ENCODE peak calls at places on chromosomes 2 and 18, in four cellular contexts. S is GM12878, H is MM.1S, C is neural progenitor cell. I is an unnamed sample. For H3K9me3, the result is how much of the 10 kb centered on the place peaks cover.

GRCh38 chr2:47076586-47077441 is 78.3 kb downstream of the STPG4 start:
- DNase-seq in S (no peak), H (no peak), C (no peak), I (no peak)

GRCh38 chr2:7377861-7378569 is 460.8 kb downstream of the RNF144A start:
- DNase-seq in S (no peak), H (no peak), C (peak), I (peak)

GRCh38 chr2:218033590-218034496 is 31.0 kb upstream of the TNS1 start:
- DNase-seq in S (no peak), H (no peak), C (peak), I (no peak)

GRCh38 chr2:70706026-70706795 is 61.8 kb downstream of the ADD2 start:
- DNase-seq in S (no peak), H (no peak), C (no peak), I (peak)

GRCh38 chr2:208369091-208369490 is 37.5 kb upstream of the PTH2R start:
- DNase-seq in S (no peak), H (no peak), C (no peak), I (no peak)

GRCh38 chr2:166388488-166389070 is 12.8 kb upstream of the SCN9A start:
- DNase-seq in S (no peak), H (no peak), C (no peak), I (no peak)

GRCh38 chr2:233441161-233442027 is 87.1 kb downstream of the DGKD start:
- DNase-seq in S (no peak), H (no peak), C (no peak), I (no peak)

GRCh38 chr2:37441055-37441454 is 96.6 kb downstream of the QPCT start:
- DNase-seq in S (no peak), H (no peak), C (no peak), I (no peak)

GRCh38 chr2:22897428-22897827 is 487.6 kb upstream of the KLHL29 start:
- DNase-seq in S (no peak), H (no peak), C (no peak), I (no peak)

GRCh38 chr2:45963816-45964215 is 312.3 kb downstream of the PRKCE start:
- DNase-seq in S (no peak), H (no peak), C (no peak), I (no peak)

GRCh38 chr18:31203086-31203793 is 40.6 kb upstream of the DSC1 start:
- DNase-seq in S (no peak), H (no peak), C (no peak), I (no peak)

GRCh38 chr18:63317556-63317946 is 2.0 kb downstream of the BCL2 start:
- DNase-seq in S (no peak), H (peak), C (no peak), I (no peak)

GRCh38 chr2:231464576-231465540 is 574 bp upstream of the NCL start:
- DNase-seq in S (no peak), H (peak), C (peak), I (peak)

GRCh38 chr18:48694295-48694694 is 155.5 kb downstream of the CTIF start:
- DNase-seq in S (no peak), H (no peak), C (no peak), I (no peak)

GRCh38 chr2:228841877-228842276 is 429.2 kb downstream of the PID1 start:
- DNase-seq in S (no peak), H (no peak), C (no peak), I (no peak)

GRCh38 chr18:6161549-6161948 is 253.2 kb downstream of the L3MBTL4 start:
- DNase-seq in S (no peak), H (no peak), C (no peak), I (no peak)

GRCh38 chr2:23131066-23131575 is 253.9 kb upstream of the KLHL29 start:
- DNase-seq in S (no peak), H (no peak), C (peak), I (peak)

DNA sequence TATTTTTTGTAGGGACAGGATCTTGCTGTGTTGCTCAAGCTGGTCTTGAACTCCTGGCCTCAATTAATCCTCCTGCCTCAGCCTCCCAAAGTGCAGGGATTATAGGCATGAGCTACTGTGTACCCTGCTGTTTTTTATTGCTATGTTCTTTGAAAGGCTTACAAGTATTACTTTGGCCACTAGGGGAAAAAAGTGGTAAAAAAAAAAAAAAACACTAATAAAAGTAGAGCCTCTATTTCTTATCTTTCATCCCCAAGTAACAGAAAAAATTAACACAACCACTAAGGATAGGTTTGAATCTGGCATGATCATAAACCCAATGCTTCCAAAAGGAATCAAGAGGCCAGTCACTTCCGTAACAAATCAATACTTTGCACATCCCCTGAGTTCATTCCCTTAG is 11.6 kb downstream of the NOL10 start:
- DNase-seq in S (no peak), H (no peak), C (no peak), I (no peak)
- TF ChIP-seq CTCF in S (no peak), H (peak), C (peak), I (no peak)

GRCh38 chr2:10476723-10477442 is 28.8 kb upstream of the ODC1 start:
- DNase-seq in S (no peak), H (no peak), C (no peak), I (no peak)
- H3K27ac ChIP-seq in S (no peak), H (no peak), C (no peak), I (no peak)

DNA sequence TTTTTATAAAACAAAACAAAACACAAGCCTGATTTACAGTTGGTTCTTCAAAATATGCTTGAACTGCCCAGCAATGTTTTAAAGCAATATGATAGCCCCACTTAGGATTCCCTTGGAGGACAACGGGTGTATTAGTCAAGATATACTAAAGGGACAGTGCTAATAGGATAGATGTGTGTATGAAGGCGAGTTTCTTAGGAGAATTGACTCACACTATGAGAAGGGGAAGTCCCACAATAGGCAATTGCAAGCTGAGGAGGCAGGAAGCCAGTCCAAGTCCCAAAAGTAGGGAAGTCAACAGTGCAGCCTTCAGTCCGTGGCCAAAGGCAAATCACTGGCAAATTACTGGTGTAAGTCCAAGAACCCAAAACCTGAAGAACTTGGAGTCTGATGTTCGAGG is 167.9 kb downstream of the CBLN2 start:
- DNase-seq in S (no peak), H (no peak), C (no peak), I (no peak)
- H3K9me3 ChIP-seq in S (under half), H (under half), C (under half), I (under half)

DNA sequence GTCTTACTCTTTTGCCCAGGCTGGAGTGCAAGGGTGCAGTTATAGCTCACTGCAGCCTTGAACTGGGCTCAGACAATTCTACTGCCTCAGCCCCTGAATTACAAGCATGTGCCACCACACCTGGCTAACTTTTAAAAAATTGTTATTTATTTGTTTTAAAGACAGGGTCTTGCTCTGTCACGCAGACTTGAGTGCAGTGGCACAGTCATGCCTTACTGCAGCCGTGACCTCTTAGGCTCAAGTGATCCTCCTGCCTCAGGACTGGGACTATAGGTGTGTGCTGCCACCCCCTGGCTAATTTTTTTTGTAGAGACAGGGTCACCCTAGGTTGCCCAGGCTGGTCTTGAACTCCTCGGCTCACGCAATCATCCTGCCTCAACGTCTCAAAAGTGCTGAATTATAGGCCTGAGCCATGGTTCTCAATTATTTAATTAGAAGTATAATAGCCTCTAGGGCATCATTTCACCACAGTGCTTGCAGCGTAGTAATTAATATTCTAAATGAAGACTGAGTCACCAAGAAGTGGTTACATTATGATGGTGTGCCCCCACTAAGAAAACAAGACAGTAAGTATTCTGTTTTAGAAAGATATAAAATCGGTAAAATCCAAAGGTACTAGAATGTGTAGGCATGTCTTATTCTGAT is 69.6 kb downstream of the EML4 start:
- DNase-seq in S (no peak), H (peak), C (peak), I (peak)
- TF ChIP-seq CTCF in S (peak), H (peak), C (peak), I (peak)